ENCODE peak calls at places on chromosomes 11 and 22, in four cellular contexts. U is amniotic stem cell, P is adrenal gland, A is endothelial cell. Y is an unnamed sample.

GRCh38 chr11:120563698-120564572 is 52.4 kb downstream of the GRIK4 start:
- DNase-seq in P (peak; percentile 55), U (no peak), A (peak; percentile 49), Y (no peak)

GRCh38 chr11:117180661-117181585 is 2.4 kb downstream of the SIDT2 start:
- DNase-seq in A (peak; percentile 81), U (peak; percentile 16), P (peak; percentile 92), Y (peak; percentile 24)

GRCh38 chr22:41256254-41256897 is 15.6 kb upstream of the CHADL start:
- DNase-seq in U (peak; percentile 41), P (no peak), A (no peak), Y (peak; percentile 64)

GRCh38 chr11:64459016-64459415 is 100.1 kb downstream of the RPS6KA4 start:
- DNase-seq in A (no peak), P (no peak), U (no peak), Y (no peak)

GRCh38 chr22:28506207-28506606 is 173.4 kb downstream of the TTC28 start:
- DNase-seq in U (no peak), P (no peak), A (no peak), Y (no peak)

GRCh38 chr22:43293661-43294392 is 49.3 kb downstream of the SCUBE1 start:
- DNase-seq in A (no peak), U (no peak), P (peak; percentile 83), Y (no peak)

GRCh38 chr22:23184764-23185113 is 4.4 kb downstream of the BCR start:
- DNase-seq in U (no peak), P (no peak), A (no peak), Y (no peak)

GRCh38 chr11:16009021-16009420 is 347.3 kb downstream of the SOX6 start:
- DNase-seq in A (no peak), U (no peak), P (no peak), Y (no peak)

GRCh38 chr22:24049211-24049610 is 38.1 kb downstream of the CABIN1 start:
- DNase-seq in P (no peak), U (no peak), A (no peak), Y (no peak)

GRCh38 chr11:70751142-70751734 is 352.9 kb downstream of the CTTN start:
- DNase-seq in U (no peak), P (no peak), A (no peak), Y (no peak)

GRCh38 chr22:49619301-49619700 is 208.4 kb downstream of the BRD1 start:
- DNase-seq in P (no peak), U (no peak), A (no peak), Y (no peak)

GRCh38 chr11:2767751-2768150 is 68.0 kb upstream of the KCNQ1OT1 start:
- DNase-seq in P (no peak), U (no peak), A (no peak), Y (no peak)

GRCh38 chr11:76228122-76229000 is 22.1 kb upstream of the WNT11 start:
- DNase-seq in P (no peak), A (no peak), U (no peak), Y (no peak)

GRCh38 chr11:61747389-61748285 is 4.8 kb upstream of the MYRF start:
- DNase-seq in A (peak; percentile 89), P (peak; percentile 90), U (no peak), Y (no peak)

GRCh38 chr22:24001314-24001713 is 3.9 kb downstream of the GSTT4 start:
- DNase-seq in P (no peak), A (no peak), U (no peak), Y (no peak)

GRCh38 chr22:23750744-23751440 is at the start of gene ZNF70:
- DNase-seq in A (peak; percentile 82), P (peak; percentile 91), U (no peak), Y (no peak)

GRCh38 chr11:66762088-66762487 is 33.1 kb upstream of the SPTBN2 start:
- DNase-seq in U (no peak), P (no peak), A (no peak), Y (no peak)

Y was measured in Panc1.